ENCODE peak calls at places on chromosome 21, in eight cellular contexts. B is adipocyte; C is mesenchymal stem cell; F is CD4-positive, CD25-positive, alpha-beta regulatory T cell; Q is MM.1S; G is neural progenitor cell; I is naive thymus-derived CD4-positive, alpha-beta T cell; T is HCT116. W is an unnamed sample. For H3K9me3, the result is how much of the 10 kb centered on the place peaks cover.

GRCh38 chr21:37032877-37033471 is 26.5 kb downstream of the RIPPLY3 start:
- DNase-seq in I (no peak), G (no peak), C (peak), Q (no peak), T (peak), F (no peak), B (peak), W (no peak)

GRCh38 chr21:45868488-45868887 is 113.1 kb upstream of the COL6A1 start:
- DNase-seq in C (no peak), Q (no peak), G (no peak), F (no peak), T (no peak), I (no peak), B (no peak), W (no peak)

GRCh38 chr21:16002872-16003466 is 273.2 kb downstream of the USP25 start:
- DNase-seq in G (no peak), C (no peak), F (no peak), Q (no peak), I (no peak), B (peak), T (no peak), W (no peak)

GRCh38 chr21:45366931-45367401 is 38.0 kb upstream of the COL18A1 start:
- DNase-seq in I (no peak), F (no peak), Q (no peak), T (no peak), C (peak), G (no peak), B (peak), W (no peak)

GRCh38 chr21:41768371-41769042 is 1.7 kb upstream of the RIPK4 start:
- DNase-seq in Q (no peak), B (peak), F (peak), C (peak), T (peak), G (peak), I (no peak), W (no peak)

GRCh38 chr21:42154237-42155044 is 64.5 kb upstream of the ABCG1 start:
- DNase-seq in F (no peak), Q (no peak), B (no peak), I (no peak), G (no peak), C (no peak), T (no peak), W (no peak)

GRCh38 chr21:41583274-41583790 is 75.4 kb upstream of the TMPRSS2 start:
- DNase-seq in Q (no peak), C (no peak), T (no peak), G (no peak), F (no peak), B (no peak), I (no peak), W (no peak)

GRCh38 chr21:36803051-36803709 is 104.3 kb downstream of the SIM2 start:
- DNase-seq in F (no peak), Q (no peak), T (no peak), G (no peak), B (no peak), C (no peak), I (no peak), W (no peak)

GRCh38 chr21:34692458-34693020 is 23.7 kb downstream of the CLIC6 start:
- DNase-seq in G (no peak), I (no peak), T (no peak), C (no peak), F (no peak), B (no peak), Q (no peak), W (no peak)
- H3K9me3 ChIP-seq in G (under half), I (under half), T (under half), C (under half), F (under half), B (under half), Q (under half), W (under half)

DNA sequence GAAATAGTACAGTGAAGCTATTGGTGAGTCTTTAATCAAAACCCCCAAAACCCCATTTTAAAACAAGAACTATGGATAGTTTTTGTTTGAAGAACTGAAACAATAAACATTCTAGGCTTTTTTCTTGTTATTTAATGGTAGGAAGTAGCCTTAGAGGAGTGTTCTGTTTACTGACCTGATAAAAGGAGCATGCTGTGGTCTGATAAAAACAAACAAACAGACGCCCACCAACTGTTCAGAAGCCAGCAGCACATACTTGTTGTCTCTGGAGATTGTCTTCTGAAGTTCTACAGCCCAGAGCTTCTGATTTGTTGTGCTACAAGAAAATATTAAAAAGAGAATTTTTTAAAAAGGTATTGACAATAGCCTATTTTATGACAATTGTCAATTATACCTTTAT is 54.1 kb upstream of the CFAP298 start:
- DNase-seq in C (peak), Q (no peak), G (no peak), I (no peak), F (no peak), T (no peak), B (peak), W (no peak)
- H3K9me3 ChIP-seq in C (under half), Q (under half), G (under half), I (under half), F (under half), T (under half), B (under half), W (under half)

GRCh38 chr21:25501448-25501847 is 105.8 kb downstream of the MRPL39 start:
- DNase-seq in C (no peak), I (no peak), F (no peak), G (no peak), Q (no peak), T (no peak), B (no peak), W (no peak)
- H3K9me3 ChIP-seq in C (under half), I (under half), F (under half), G (under half), Q (under half), T (under half), B (under half), W (under half)

GRCh38 chr21:8990326-8991087 is 1530.9 kb upstream of the TPTE start:
- DNase-seq in F (no peak), C (no peak), Q (no peak), G (no peak), B (no peak), I (no peak), T (no peak), W (no peak)
- H3K9me3 ChIP-seq in F (half or more), C (under half), Q (under half), G (under half), B (under half), I (under half), T (under half), W (under half)

DNA sequence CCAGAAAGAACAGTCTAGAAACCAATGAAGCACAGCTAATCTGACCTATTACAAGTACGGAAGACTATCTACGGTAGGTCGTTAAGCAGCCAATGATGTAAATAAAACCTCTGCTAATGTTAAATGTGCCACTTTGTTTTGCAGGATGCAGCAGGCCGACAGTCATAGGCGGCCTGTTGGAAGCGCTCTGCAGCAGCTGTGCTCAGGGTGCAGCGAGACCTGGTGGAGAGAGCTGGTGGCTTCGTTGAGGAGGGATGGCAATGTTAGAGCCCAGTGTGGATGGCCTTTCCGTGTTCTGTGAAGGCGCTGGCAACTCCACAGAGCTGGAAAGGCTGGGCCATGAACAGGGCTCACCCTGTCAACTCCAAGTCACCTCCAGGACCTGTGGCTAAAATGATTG is 87.3 kb downstream of the PCP4 start:
- DNase-seq in B (no peak), C (no peak), I (no peak), F (no peak), G (no peak), Q (peak), T (no peak), W (no peak)
- H3K9me3 ChIP-seq in B (under half), C (under half), I (under half), F (under half), G (under half), Q (under half), T (under half), W (under half)

DNA sequence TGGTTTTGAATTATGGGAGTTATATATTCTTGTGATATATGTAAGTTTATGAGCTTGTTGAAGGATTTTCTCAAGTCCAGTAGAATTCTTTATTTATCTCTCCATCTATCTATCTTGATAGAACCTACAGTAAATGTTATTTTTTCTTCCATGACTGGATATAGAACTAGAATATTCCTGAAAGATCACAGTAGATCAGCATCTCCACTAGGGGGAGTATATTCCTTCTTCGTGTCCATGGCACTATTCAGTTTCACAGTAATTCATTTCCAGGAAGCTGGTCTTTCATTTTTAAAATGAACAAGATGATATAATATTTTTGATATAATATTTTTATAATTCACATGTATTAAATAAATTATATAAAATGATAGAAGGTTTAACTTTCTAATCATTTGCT is 18.8 kb downstream of the TMPRSS15 start:
- DNase-seq in T (no peak), F (no peak), Q (peak), B (peak), G (peak), C (peak), I (no peak), W (no peak)
- H3K9me3 ChIP-seq in T (under half), F (under half), Q (under half), B (under half), G (under half), C (under half), I (under half), W (under half)

GRCh38 chr21:7957713-7958064 is 2563.7 kb upstream of the TPTE start:
- DNase-seq in G (no peak), I (no peak), B (no peak), F (no peak), Q (no peak), C (no peak), T (no peak), W (no peak)

GRCh38 chr21:7953058-7953457 is 2568.3 kb upstream of the TPTE start:
- DNase-seq in F (no peak), B (no peak), I (no peak), C (no peak), T (no peak), G (no peak), Q (no peak), W (no peak)

GRCh38 chr21:7947422-7947821 is 2574.0 kb upstream of the TPTE start:
- DNase-seq in F (no peak), I (no peak), B (no peak), Q (no peak), C (no peak), T (no peak), G (no peak), W (no peak)

GRCh38 chr21:7952648-7953047 is 2568.7 kb upstream of the TPTE start:
- DNase-seq in F (no peak), I (no peak), G (no peak), B (no peak), C (no peak), T (no peak), Q (no peak), W (no peak)

DNA sequence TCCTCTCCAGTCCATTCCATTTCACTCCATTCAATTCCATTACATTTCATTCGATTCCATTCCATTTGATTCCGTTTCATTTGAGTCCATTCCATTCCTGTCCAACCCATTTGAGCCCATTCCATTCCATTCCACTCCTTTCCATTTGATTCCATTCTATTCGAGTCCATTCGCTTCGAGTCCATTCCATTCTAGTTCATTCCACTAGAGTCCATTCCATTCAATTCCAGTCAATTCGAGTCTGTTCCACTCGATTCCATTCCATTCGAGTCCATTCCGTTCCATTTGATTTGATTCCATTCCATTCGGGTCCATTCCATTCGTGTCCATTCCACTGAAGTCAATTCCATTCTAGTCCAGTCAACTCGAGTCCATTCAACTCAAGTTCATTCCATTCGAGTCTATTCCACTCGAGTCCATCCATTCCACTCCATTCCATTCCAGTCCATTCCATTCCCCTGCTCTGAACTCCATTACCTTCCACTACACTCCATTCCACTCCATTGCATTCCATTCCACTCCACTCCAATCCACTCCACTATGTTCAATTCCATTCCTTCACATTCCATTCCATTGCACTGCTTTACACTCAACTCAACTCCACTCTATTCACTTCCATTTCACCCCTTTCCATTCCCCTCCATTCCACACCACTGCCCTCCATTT is 2569.4 kb upstream of the TPTE start:
- DNase-seq in B (no peak), C (no peak), I (no peak), F (no peak), G (no peak), Q (no peak), T (no peak), W (no peak)
- H3K9me3 ChIP-seq in B (half or more), C (half or more), I (half or more), F (half or more), G (half or more), Q (under half), T (half or more), W (half or more)